ENCODE peak calls at places on chromosomes 6 and 20, in eight cellular contexts. T, Y, J, A, X, E, P and D are unnamed samples.

GRCh38 chr20:54148947-54149764 is 24.6 kb downstream of the CYP24A1 start:
- DNase-seq in X (no peak), T (no peak), P (no peak), J (peak; percentile 61), Y (peak; percentile 88), A (no peak), E (no peak), D (no peak)

GRCh38 chr6:10528170-10528981 is 7.2 kb downstream of the GCNT2 start:
- DNase-seq in E (peak; percentile 28), J (peak; percentile 56), T (no peak), X (peak; percentile 81), A (no peak), P (no peak), Y (peak; percentile 66), D (no peak)

GRCh38 chr20:57843941-57844625 is 134.3 kb upstream of the PMEPA1 start:
- DNase-seq in X (no peak), E (no peak), Y (no peak), A (no peak), T (no peak), P (no peak), J (no peak), D (no peak)

GRCh38 chr20:33828912-33829560 is 17.9 kb downstream of the CHMP4B start:
- DNase-seq in E (no peak), Y (no peak), J (no peak), X (no peak), A (no peak), P (no peak), T (no peak), D (no peak)

GRCh38 chr20:40390654-40391053 is 298.4 kb downstream of the MAFB start:
- DNase-seq in J (no peak), X (no peak), E (no peak), P (no peak), T (peak; percentile 16), A (no peak), Y (no peak), D (no peak)

GRCh38 chr20:21137078-21137477 is 11.2 kb downstream of the KIZ start:
- DNase-seq in T (no peak), E (no peak), P (no peak), A (no peak), Y (no peak), J (no peak), X (no peak), D (no peak)

GRCh38 chr6:108167449-108167903 is 1.7 kb downstream of the NR2E1 start:
- DNase-seq in J (no peak), T (no peak), Y (no peak), A (no peak), P (peak; percentile 76), X (no peak), E (no peak), D (no peak)

GRCh38 chr20:10347481-10347880 is 86.5 kb downstream of the MKKS start:
- DNase-seq in J (no peak), X (no peak), T (no peak), Y (no peak), A (no peak), P (no peak), E (no peak), D (no peak)

GRCh38 chr20:17202668-17203067 is 24.2 kb upstream of the PCSK2 start:
- DNase-seq in A (no peak), T (no peak), P (no peak), X (no peak), J (no peak), Y (no peak), E (no peak), D (no peak)

GRCh38 chr6:7632501-7633290 is 42.7 kb downstream of the SNRNP48 start:
- DNase-seq in E (no peak), J (no peak), Y (no peak), X (no peak), T (no peak), P (no peak), A (no peak), D (no peak)
- TF ChIP-seq CTCF in E (no peak), J (no peak), Y (no peak), X (no peak), T (no peak), P (no peak), A (no peak), D (no peak)

DNA sequence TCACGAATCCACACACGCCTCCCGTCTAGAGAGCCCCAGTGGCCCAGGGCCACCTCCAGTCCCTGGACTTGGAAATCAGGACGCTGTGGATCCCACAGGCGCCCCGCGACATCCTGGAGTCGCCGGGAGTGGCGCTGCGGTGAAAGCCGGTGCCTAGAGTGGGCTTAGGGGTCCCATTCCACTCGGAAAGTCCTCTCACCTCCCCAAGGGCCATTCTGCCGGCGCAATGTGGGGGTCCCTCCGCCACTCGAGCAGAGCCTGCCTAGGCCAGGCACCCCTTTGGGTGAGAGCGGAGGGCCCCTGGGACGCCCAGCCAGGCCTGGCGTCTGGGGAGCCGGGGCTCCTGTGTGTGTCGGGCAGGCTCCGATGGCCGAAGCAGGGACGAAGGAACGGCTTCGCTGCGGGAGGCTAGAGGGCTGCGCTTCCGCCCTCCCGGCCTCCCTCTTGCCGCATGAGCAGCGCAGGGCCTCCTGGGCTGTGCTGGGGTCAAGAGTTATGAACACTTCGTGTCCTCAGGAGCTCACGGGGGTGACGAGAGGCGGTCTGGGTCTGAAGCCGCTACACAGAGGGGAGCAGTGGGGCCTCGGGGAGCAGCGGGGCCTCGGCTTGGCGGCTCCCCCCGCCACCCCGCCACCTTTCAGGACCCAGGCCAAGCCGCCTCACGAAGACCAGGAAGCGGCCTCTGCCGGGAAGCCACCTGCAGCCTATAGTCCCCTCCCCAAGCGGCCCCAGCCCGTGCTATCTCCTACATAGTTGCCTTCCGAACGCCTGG is 13.6 kb downstream of the POU3F2 start:
- DNase-seq in P (peak; percentile 80), E (no peak), T (no peak), Y (no peak), X (no peak), A (no peak), J (no peak), D (no peak)
- TF ChIP-seq CTCF in P (no peak), E (no peak), T (peak; percentile 5), Y (no peak), X (no peak), A (no peak), J (no peak), D (no peak)

GRCh38 chr20:62141397-62142251 is 1.6 kb downstream of the PSMA7 start:
- DNase-seq in X (peak; percentile 25), Y (no peak), A (no peak), J (no peak), E (no peak), T (peak; percentile 58), P (peak; percentile 69), D (no peak)
- TF ChIP-seq CTCF in X (peak; percentile 25), Y (peak; percentile 36), A (no peak), J (peak; percentile 51), E (no peak), T (peak; percentile 49), P (no peak), D (no peak)

GRCh38 chr6:38153946-38154345 is 334.4 kb downstream of the ZFAND3 start:
- DNase-seq in P (no peak), J (no peak), Y (no peak), X (no peak), T (no peak), A (no peak), E (no peak), D (no peak)
- TF ChIP-seq CTCF in P (no peak), J (no peak), Y (no peak), X (no peak), T (no peak), A (no peak), E (no peak), D (no peak)

GRCh38 chr6:32553037-32553742 is 23.1 kb upstream of the HLA-DRB5 start:
- DNase-seq in P (no peak), Y (no peak), X (no peak), J (no peak), A (no peak), E (no peak), T (no peak), D (no peak)

GRCh38 chr6:32558426-32559057 is 28.5 kb upstream of the HLA-DRB5 start:
- DNase-seq in P (no peak), A (no peak), E (peak; percentile 25), Y (no peak), T (no peak), J (no peak), X (no peak), D (no peak)

GRCh38 chr6:32559747-32560146 is 29.7 kb upstream of the HLA-DRB5 start:
- DNase-seq in Y (no peak), A (no peak), X (no peak), T (no peak), J (no peak), P (no peak), E (no peak), D (no peak)

GRCh38 chr6:32551410-32551809 is 21.3 kb upstream of the HLA-DRB5 start:
- DNase-seq in E (no peak), P (no peak), T (no peak), J (no peak), Y (no peak), A (no peak), X (no peak), D (no peak)

DNA sequence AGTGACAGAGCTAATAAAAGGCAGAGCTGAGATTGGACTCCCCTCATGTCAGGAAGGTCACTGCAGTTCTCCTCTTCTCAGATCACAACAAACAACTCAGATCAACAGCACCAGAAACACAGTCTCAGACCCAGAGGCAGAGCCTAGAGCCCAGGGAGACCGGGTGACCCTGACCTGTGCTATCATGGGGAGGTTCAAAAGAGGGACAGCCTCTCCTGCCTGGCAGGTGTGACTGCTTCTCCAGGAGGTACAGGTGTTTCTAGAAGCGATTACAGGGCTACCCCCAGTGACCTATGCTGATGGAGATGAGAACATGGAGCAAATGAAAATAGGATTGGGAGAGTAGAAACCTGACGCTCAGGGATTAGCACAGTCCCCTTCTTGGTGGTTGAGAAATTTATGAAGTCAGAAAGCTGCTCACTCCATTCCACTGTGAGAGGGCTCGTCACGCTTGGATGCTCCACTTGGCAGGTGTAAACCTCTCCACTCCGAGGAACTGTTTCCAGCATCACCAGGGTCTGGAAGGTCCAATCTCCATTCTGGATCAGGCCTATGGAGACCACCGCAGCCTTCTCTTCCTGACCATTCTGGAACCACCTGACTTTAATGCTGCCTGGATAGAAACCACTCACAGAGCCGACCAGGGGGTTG is 24.3 kb upstream of the HLA-DRB5 start:
- DNase-seq in T (no peak), J (no peak), P (no peak), X (no peak), A (no peak), E (no peak), Y (no peak), D (no peak)
- TF ChIP-seq CTCF in T (no peak), J (no peak), P (no peak), X (no peak), A (no peak), E (no peak), Y (no peak), D (no peak)

DNA sequence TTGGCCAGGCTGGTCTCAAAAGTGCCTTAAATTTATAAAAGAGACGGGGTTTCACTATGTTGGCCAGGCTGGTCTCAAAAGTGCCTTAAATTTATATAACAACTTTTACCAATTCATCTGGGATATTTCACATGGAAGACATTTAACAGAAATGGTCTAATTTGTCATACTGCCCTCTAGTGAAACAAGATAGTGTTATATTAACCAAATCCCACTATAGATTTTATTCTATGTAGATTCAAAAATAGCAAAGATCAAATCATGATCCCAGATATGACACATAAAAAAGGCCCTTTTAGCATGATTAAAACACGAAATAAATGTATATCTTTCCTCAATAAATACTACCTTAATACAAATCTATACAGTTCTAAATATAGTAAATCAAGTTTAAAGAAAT is 102.8 kb upstream of the TFAP2D start:
- DNase-seq in E (no peak), Y (no peak), A (no peak), X (no peak), J (no peak), P (no peak), T (no peak), D (no peak)
- TF ChIP-seq CTCF in E (no peak), Y (no peak), A (no peak), X (no peak), J (peak; percentile 58), P (no peak), T (peak; percentile 21), D (no peak)